ENCODE peak calls at places on chromosomes 11 and 22, in four cellular contexts. P is K562, H is GM12878, D is HepG2. Q is an unnamed sample.

GRCh38 chr22:49137216-49137840 is 690.3 kb downstream of the BRD1 start:
- DNase-seq in P (no peak), H (no peak), D (no peak), Q (no peak)

GRCh38 chr22:20931126-20931654 is 14.0 kb downstream of the CRKL start:
- DNase-seq in P (no peak), H (no peak), D (no peak), Q (no peak)

GRCh38 chr11:109853156-109853776 is 239.9 kb upstream of the ZC3H12C start:
- DNase-seq in P (peak), H (peak), D (peak), Q (peak)

GRCh38 chr11:8335186-8335585 is 71.5 kb upstream of the LMO1 start:
- DNase-seq in P (no peak), H (no peak), D (no peak), Q (no peak)

GRCh38 chr22:24433001-24433867 is 5.8 kb downstream of the ADORA2A start:
- DNase-seq in P (no peak), H (no peak), D (no peak), Q (no peak)

GRCh38 chr11:80083561-80083960 is 642.7 kb upstream of the TENM4 start:
- DNase-seq in P (no peak), H (no peak), D (no peak), Q (no peak)

GRCh38 chr11:77868744-77869143 is 47.8 kb downstream of the AAMDC start:
- DNase-seq in P (no peak), H (no peak), D (no peak), Q (no peak)

GRCh38 chr11:79226136-79226535 is 214.7 kb downstream of the TENM4 start:
- DNase-seq in P (no peak), H (no peak), D (no peak), Q (no peak)

GRCh38 chr22:45320326-45320976 is 10.7 kb downstream of the FAM118A start:
- DNase-seq in P (no peak), H (no peak), D (no peak), Q (no peak)

GRCh38 chr22:45318168-45318557 is 8.4 kb downstream of the FAM118A start:
- DNase-seq in P (peak), H (peak), D (no peak), Q (peak)

GRCh38 chr22:45317551-45318167 is 7.9 kb downstream of the FAM118A start:
- DNase-seq in P (no peak), H (no peak), D (no peak), Q (peak)

GRCh38 chr22:45319319-45319675 is 9.6 kb downstream of the FAM118A start:
- DNase-seq in P (no peak), H (no peak), D (no peak), Q (peak)

DNA sequence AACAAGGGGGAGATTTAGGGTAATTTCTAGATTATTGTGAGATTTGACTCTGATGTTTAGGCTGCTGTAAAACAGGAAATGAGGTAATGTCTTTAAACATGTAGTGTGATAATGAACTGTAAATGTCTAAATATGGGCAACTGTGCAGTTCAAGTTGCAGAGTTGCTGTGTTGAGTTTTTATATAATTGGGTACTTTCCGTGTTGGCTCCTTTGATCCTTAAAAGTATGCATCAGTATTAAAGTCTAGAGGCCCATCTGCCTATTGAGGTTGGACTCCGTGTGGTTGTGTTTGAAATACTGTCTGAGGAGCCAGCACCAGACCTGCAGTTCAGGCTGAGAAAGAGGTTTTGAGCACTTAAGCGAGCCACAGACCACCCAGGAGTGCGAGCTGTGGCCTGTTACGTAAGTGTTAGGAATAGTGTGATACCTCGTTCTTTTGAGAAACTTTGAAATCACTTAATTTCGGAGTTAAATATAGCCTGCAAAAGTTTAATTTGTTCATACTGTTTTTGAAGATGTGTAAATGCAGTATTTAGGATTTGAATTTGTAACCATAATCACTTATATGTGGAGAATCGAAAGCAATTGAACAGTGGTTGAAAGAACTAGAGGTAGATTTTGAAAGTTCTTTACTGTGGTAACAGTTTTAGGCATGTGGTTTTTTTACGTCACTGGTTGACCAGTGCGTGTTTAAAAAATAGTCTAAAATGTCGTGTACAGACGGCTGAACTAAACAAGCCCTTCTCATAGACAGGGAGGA is 9.0 kb downstream of the FAM118A start:
- DNase-seq in P (no peak), H (peak), D (no peak), Q (no peak)
- TF ChIP-seq TARDBP in P (no peak), H (no peak), D (no peak), Q (no peak)

GRCh38 chr11:28702871-28703270 is 594.7 kb downstream of the METTL15 start:
- DNase-seq in P (no peak), H (no peak), D (no peak), Q (no peak)
- TF ChIP-seq SP1 in P (no peak), H (no peak), D (no peak), Q (no peak)

DNA sequence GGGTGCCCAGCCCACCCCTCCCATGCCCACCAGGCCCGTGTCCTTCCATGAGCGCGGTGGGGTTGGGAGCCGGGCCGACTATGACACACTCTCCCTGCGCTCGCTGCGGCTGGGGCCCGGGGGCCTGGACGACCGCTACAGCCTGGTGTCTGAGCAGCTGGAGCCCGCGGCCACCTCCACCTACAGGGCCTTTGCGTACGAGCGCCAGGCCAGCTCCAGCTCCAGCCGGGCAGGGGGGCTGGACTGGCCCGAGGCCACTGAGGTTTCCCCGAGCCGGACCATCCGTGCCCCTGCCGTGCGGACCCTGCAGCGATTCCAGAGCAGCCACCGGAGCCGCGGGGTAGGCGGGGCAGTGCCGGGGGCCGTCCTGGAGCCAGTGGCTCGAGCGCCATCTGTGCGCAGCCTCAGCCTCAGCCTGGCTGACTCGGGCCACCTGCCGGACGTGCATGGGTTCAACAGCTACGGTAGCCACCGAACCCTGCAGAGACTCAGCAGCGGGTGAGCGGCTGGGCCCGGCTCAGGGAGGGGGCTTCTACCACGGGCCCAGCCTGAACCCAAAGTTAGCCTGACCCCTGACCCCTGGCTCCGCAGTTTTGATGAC is 3.0 kb downstream of the PKP3 start:
- DNase-seq in P (no peak), H (no peak), D (peak), Q (no peak)
- TF ChIP-seq TARDBP in P (no peak), H (no peak), D (peak), Q (no peak)

DNA sequence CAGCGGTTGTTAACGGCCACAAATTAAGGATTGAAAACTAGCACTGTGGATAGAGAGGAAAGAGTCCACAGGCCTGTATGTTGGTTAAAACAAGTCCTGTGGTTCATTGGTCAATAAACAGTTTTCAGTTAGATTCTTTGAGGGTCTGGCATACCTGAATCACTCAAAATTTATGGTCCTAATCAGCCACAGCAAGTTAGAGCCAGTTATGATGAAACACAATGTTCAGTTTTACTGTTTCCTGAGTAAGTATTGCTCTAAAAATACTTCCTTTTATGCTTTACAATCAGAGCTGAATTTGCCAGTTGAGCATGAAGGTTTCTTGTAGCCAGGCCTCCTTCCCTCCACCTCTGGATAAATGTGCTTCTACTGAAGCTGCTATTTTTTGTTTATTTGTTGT is 12.9 kb upstream of the CAT start:
- DNase-seq in P (no peak), H (no peak), D (no peak), Q (no peak)
- TF ChIP-seq SP1 in P (no peak), H (no peak), D (no peak), Q (no peak)

DNA sequence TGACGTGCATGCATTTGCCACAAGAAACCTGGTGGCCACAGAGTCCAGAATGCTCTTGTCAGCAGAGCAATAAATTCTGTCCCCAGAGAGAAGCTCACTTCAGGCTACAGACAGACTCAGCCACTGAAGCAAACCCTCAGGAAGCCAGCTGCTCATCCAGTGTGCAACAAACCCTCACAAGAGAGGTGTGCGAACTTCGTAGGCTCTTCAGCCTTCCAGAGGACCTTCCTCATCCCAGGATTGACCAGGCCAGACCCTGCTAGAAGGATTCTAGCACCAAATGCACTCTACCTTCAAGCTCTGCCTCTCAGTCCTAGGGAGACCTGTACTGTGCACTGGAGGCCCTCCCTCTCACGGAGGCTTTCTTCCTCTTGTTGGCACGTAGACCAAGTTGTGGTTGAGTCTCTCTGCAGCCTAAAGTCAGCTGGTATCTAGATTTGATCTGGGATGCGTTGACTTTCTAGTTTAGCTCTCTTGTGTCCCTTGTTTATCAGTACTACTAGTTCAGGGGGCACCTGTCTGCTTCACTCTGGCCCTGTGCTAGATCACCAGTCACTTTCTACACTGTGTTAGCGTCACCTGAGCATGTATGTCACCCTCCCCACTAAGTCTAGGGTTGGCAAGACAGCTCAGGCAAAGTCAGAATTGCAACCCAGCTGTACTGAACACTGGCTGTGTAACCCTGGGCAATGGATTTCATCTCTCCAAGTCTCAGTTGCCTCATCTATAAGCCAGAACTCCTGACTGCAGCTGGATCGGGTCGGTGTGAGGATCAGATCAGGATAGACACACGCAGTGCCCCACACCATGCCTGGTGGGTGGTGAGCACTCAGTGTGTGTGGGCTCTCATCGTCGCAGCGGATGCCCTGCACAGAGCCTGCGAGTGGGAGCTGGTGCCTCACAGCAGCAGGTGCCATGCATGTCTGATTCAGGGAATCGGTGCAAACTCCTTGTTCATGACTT is 22.1 kb upstream of the TMPRSS13 start:
- DNase-seq in P (no peak), H (no peak), D (no peak), Q (no peak)
- TF ChIP-seq TARDBP in P (no peak), H (no peak), D (no peak), Q (no peak)

GRCh38 chr11:36195496-36196346 is 93.5 kb downstream of the COMMD9 start:
- DNase-seq in P (no peak), H (no peak), D (no peak), Q (no peak)
- TF ChIP-seq SP1 in P (no peak), H (no peak), D (no peak), Q (no peak)

DNA sequence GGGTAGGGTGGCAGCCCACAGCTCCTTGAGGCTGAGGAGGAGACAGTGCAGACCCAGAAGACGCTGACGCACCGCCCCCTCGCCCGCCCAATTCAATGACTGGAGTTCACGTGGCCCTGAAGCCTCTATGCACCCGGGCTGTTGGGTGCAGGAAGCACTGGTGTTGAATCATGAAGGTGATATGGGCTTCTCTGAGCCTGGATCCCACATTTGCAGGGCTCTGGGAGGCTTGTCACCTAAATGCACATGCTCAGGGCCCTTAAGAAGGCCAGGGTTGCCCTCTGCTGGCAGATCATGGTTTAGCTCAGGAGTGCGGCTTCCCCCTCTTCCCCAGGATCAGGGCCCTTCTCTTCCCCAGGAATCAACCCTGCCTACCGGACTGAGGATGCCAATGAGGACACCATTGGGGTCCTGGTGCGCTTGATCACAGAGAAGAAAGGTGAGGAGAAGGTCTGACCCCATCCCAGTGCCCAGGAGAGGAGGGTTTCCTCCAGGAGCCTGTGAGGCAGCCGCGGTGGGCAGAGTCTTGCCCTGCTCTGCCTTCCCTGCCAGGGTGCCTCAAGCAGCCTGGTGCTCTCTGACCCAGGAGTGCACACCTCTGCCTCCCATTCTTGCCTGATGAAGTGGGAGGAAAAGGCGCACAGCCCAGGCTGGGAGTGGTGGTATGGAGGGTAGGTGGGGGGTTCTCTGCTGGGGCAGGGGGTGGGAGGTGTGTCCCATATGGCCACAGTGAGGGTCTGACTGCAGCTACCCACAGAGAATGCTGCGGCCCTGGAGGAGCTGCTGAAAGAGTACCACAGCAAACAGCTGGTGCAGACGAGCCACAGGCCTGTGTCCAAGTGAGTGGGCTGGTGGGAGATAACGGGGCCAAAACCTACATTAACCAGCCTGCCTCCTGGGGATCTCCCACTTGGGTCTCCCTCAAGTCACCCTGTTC is 17.5 kb downstream of the RELT start:
- DNase-seq in P (peak), H (no peak), D (peak), Q (peak)
- TF ChIP-seq TARDBP in P (no peak), H (no peak), D (no peak), Q (no peak)

DNA sequence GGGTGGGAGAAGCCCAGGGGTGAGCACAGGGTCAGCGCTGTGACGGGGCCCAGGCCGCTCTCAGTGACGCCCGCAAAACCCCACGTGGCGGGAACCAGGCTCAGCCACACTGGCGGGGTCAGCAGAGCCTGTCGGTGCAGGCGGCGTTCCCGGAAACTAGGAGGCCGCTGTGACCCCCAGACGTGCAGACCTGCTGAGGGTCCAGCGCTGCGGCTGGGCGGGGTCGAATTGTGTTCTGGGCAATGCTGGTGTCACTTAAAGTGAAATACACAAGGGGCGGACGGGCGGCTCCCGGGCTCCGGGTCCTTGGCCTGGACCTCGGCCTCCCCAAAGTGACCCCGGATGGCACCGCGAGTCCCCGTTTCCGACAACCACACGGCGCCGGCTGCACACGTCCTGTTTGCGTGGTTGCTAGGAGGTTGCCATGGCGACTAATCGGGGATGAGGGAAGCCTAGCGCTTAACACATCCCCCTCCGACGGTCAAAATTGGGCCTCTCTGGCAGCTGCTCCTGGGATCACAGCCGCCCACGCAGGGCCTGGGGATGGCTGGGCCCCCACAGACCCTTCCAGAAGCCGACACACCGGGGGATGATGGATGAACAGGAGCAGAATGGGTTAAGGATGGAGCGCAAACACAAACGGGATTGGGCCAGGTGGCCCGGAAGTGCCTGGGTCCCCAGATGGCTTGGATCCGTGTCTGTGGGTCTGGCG is 81.7 kb upstream of the PRR5 start:
- DNase-seq in P (peak), H (no peak), D (peak), Q (no peak)
- TF ChIP-seq SP1 in P (no peak), H (no peak), D (no peak), Q (no peak)

DNA sequence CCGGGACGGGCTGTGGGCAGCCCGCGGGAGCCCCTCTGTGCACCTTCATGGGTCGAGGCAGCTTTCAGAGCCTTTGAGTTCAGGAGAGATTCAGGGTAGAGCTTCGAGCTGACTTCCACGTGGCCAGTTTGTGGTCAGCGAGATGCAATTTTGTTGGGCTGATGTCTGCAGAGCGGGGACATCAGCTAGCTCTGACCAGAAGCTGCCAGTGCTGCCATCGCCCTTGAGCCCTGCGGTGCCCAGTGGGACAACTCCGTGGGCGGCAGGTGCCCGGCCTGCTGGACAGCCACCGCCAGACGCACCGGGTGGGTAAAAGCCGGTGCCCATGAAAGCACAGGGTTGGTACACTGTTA is 719 bp downstream of the TALDO1 start:
- DNase-seq in P (peak), H (no peak), D (no peak), Q (no peak)
- TF ChIP-seq TARDBP in P (no peak), H (no peak), D (no peak), Q (no peak)

GRCh38 chr11:11252403-11252802 is 100.6 kb downstream of the CSNK2A3 start:
- DNase-seq in P (no peak), H (no peak), D (no peak), Q (no peak)
- TF ChIP-seq SP1 in P (no peak), H (no peak), D (no peak), Q (no peak)

Q was measured in HEK293T.